ENCODE peak calls at places on chromosomes 16 and 17, in eight cellular contexts. J, W, G, P, D, I, C and N are unnamed samples.

GRCh38 chr17:73604476-73604875 is 39.8 kb downstream of the SDK2 start:
- DNase-seq in J (no peak), W (no peak), G (no peak), P (peak; percentile 26), D (no peak), I (no peak), C (no peak), N (no peak)

GRCh38 chr16:88066680-88067529 is 115.7 kb downstream of the BANP start:
- DNase-seq in J (no peak), W (peak; percentile 67), G (no peak), P (no peak), D (no peak), I (no peak), C (no peak), N (no peak)

GRCh38 chr17:2259769-2260536 is 43.6 kb downstream of the SMG6 start:
- DNase-seq in J (peak; percentile 45), W (no peak), G (peak; percentile 76), P (no peak), D (no peak), I (peak; percentile 78), C (no peak), N (peak; percentile 67)

GRCh38 chr16:86508028-86508946 is 2.0 kb upstream of the FOXF1 start:
- DNase-seq in J (no peak), W (peak; percentile 66), G (peak; percentile 44), P (peak; percentile 59), D (no peak), I (no peak), C (no peak), N (peak; percentile 31)

GRCh38 chr17:57401556-57402488 is 145.5 kb downstream of the MSI2 start:
- DNase-seq in J (no peak), W (no peak), G (no peak), P (no peak), D (no peak), I (no peak), C (peak; percentile 51), N (no peak)

GRCh38 chr17:17206149-17206912 is at the start of gene PLD6:
- DNase-seq in J (peak; percentile 73), W (peak; percentile 95), G (peak; percentile 94), P (peak; percentile 99), D (peak; percentile 92), I (peak; percentile 79), C (no peak), N (peak; percentile 68)

GRCh38 chr16:54194008-54194731 is 92.4 kb downstream of the IRX3 start:
- DNase-seq in J (peak; percentile 57), W (peak; percentile 94), G (peak; percentile 46), P (peak; percentile 78), D (peak; percentile 21), I (peak; percentile 47), C (no peak), N (peak; percentile 80)

GRCh38 chr17:4838306-4838785 is 5.2 kb downstream of the MINK1 start:
- DNase-seq in J (no peak), W (no peak), G (no peak), P (no peak), D (no peak), I (no peak), C (no peak), N (no peak)

GRCh38 chr16:35485915-35486314 is 2026.5 kb downstream of the TP53TG3F start:
- DNase-seq in J (no peak), W (peak; percentile 59), G (no peak), P (peak; percentile 28), D (no peak), I (no peak), C (no peak), N (no peak)

GRCh38 chr16:10984509-10984908 is 40.1 kb downstream of the CLEC16A start:
- DNase-seq in J (peak; percentile 59), W (no peak), G (peak; percentile 83), P (no peak), D (no peak), I (no peak), C (no peak), N (peak; percentile 57)

GRCh38 chr17:20896153-20896649 is 146.6 kb downstream of the USP22 start:
- DNase-seq in J (peak; percentile 23), W (no peak), G (peak; percentile 32), P (peak; percentile 62), D (peak; percentile 62), I (peak; percentile 64), C (no peak), N (peak; percentile 27)

GRCh38 chr17:1597861-1598342 is 30.7 kb downstream of the SLC43A2 start:
- DNase-seq in J (no peak), W (no peak), G (no peak), P (no peak), D (peak; percentile 61), I (no peak), C (no peak), N (no peak)

DNA sequence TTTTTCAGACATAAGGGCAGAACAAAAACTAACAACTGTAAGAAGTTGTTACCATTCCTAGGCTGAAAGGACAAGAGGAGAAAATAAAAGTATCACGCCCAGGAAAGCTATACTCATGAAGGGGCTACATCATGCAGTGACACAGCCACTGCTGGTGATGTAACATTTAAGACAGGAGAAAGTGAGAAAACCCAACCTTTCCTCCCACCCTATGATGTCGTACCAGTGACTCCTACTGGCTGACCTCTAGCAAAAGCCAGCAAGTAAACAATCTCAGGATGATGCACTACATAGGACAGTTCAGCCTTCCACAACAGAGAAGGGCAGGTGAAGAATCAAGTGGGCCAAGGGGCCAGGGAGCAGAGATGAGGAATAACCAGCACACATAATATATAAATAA is 14.0 kb upstream of the OR1E2 start:
- DNase-seq in J (no peak), W (no peak), G (no peak), P (no peak), D (no peak), I (no peak), C (peak; percentile 25), N (peak; percentile 0)
- TF ChIP-seq CTCF in J (no peak), W (no peak), G (no peak), P (no peak), D (no peak), I (no peak), C (peak; percentile 72), N (no peak)

DNA sequence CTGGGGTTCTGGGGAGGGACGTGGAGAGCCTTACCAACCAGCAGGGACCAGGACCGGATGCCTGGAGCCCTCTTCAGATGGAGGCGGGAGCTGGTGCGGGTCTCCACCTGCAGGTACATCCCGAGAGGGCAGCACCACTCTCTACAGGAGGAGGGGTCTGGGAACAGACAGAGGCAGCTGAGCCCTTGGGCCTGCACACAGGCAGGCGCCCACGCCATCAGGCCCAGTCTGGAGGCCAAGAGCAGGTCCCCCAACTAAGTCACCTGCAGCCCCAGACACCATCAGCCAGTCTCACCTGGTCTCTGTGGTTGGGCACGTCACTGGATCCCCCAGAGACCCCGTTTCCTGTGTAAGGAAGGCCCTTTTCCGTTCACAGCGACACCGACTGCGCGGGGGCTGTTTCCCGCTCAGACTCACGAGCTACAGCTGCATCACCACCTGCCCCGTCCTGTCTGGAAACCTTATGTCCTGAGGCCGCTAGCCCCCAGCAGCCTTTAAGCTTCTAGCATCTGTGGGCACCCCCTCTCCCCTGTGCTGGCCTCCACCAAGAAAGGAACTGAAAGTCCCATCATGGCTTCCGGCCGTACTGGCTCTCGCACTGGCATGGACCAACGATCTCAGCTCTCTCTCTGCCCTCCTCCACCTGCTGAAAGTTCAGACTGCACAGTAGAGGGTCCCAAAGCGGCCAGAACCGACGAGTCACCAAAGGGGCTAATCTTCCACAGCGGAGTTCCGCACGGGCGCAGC is 1.2 kb downstream of the CYBC1 start:
- DNase-seq in J (no peak), W (peak; percentile 86), G (no peak), P (peak; percentile 72), D (peak; percentile 27), I (no peak), C (peak; percentile 100), N (no peak)
- H3K4me3 ChIP-seq in J (peak overlapping the region; percentile 95), W (peak overlapping the region; percentile 92), G (peak overlapping the region; percentile 97), P (peak overlapping the region; percentile 99), D (no peak overlapping the region), I (peak overlapping the region; percentile 38), C (peak overlapping the region; percentile 80), N (peak overlapping the region; percentile 88)

GRCh38 chr16:14029658-14030057 is 41.5 kb upstream of the MRTFB start:
- DNase-seq in J (no peak), W (no peak), G (no peak), P (no peak), D (no peak), I (no peak), C (no peak), N (no peak)

GRCh38 chr16:14028207-14028606 is 42.9 kb upstream of the MRTFB start:
- DNase-seq in J (no peak), W (no peak), G (no peak), P (no peak), D (no peak), I (no peak), C (no peak), N (no peak)

GRCh38 chr16:14020141-14020540 is 51.0 kb upstream of the MRTFB start:
- DNase-seq in J (no peak), W (no peak), G (no peak), P (no peak), D (no peak), I (no peak), C (no peak), N (no peak)

GRCh38 chr16:14026572-14026971 is 44.5 kb upstream of the MRTFB start:
- DNase-seq in J (no peak), W (no peak), G (no peak), P (no peak), D (no peak), I (no peak), C (no peak), N (no peak)

DNA sequence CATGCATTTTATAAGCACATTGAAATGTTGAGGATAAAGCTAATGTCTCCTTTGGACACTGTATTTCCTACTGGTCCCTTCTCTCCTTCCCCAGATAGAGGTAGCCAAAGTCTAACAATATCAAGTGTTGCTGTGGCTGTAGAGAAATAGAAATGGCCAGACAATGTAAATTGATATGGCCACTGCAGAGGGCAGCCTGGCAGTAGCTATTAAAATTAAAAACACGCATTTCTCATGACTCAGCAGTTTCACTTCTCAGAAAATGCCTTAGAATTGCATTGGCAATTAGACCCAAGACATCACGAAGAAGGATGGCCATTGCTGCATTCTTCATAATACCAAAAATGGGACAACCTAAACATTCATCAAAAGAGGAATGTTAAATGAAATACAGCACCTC is 46.8 kb upstream of the MRTFB start:
- DNase-seq in J (peak; percentile 35), W (no peak), G (peak; percentile 63), P (no peak), D (peak; percentile 24), I (no peak), C (peak; percentile 15), N (peak; percentile 49)
- TF ChIP-seq CTCF in J (no peak), W (no peak), G (no peak), P (no peak), D (no peak), I (no peak), C (no peak), N (peak; percentile 6)

DNA sequence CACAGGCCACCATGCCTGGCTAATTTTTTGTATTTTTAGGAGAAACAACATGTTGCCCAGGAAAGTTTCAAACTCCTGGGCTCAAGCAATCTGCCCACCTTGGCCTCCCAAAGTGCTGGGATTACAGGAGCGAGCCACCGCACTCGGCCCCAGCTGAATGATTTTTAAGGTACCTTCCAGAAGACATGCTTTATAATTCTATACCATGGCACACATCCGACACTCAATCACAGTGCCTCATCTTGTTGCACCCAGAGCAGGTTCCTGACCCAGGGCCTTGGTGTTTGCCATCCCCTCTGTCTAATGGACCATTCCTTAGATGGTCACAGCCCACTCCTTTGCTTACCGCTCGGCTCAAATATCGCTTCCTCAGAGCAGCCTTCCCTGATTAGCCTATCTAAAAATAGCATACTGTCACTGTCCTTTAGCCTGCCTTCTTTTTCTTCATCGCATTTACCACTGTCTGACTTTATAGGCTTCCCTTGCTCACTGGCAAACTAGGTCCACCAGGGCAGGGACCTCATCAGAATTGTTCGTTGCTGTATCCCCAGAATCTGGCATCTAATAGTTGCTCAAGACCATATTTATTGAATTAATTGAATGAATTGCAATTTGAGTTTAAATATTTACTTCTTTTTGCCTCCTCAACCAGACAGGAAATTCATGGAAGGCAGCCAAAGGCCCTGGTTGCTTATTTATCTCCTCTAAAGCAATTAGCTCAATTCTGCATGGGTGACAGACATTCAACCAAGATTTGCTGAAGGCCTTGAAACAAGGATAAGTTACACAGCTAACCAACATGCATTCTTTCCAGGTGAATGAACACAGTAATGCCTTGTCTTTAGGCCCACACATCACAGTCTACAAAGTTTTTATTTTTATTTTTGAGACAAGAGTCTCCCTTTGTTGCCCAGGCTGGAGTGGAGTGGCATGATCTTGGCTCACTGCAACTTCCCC is 6.3 kb upstream of the TENT4B start:
- DNase-seq in J (no peak), W (no peak), G (peak; percentile 28), P (no peak), D (peak; percentile 40), I (no peak), C (no peak), N (no peak)
- H3K4me3 ChIP-seq in J (no peak overlapping the region), W (no peak overlapping the region), G (no peak overlapping the region), P (no peak overlapping the region), D (no peak overlapping the region), I (no peak overlapping the region), C (no peak overlapping the region), N (no peak overlapping the region)